ENCODE peak calls at places on chromosomes 7 and 10, in four cellular contexts. T is GM12891, J is PC-3, N is heart left ventricle. G is an unnamed sample.

GRCh38 chr10:133394801-133395221 is 854 bp downstream of the MTG1 start:
- DNase-seq in J (no peak), T (no peak), N (no peak), G (no peak)

GRCh38 chr10:72097448-72098300 is 9.3 kb upstream of the SPOCK2 start:
- DNase-seq in T (no peak), N (peak), J (peak), G (no peak)

GRCh38 chr7:122674502-122674901 is 24.4 kb downstream of the RNF133 start:
- DNase-seq in N (no peak), T (no peak), J (peak), G (no peak)

GRCh38 chr7:27435461-27435860 is 192.9 kb downstream of the EVX1 start:
- DNase-seq in T (no peak), J (peak), N (no peak), G (no peak)

GRCh38 chr10:74223755-74224530 is 72.9 kb downstream of the ADK start:
- DNase-seq in T (no peak), N (no peak), J (peak), G (no peak)

GRCh38 chr7:128108129-128108528 is 76.9 kb upstream of the LRRC4 start:
- DNase-seq in N (no peak), T (no peak), J (no peak), G (no peak)

GRCh38 chr7:112452102-112452888 is 2.0 kb downstream of the IFRD1 start:
- DNase-seq in T (no peak), N (peak), J (peak), G (peak)

GRCh38 chr10:72344932-72345331 is 9.8 kb downstream of the DNAJB12 start:
- DNase-seq in N (no peak), J (no peak), T (no peak), G (no peak)

GRCh38 chr7:95511716-95512260 is 26.0 kb downstream of the ASB4 start:
- DNase-seq in T (no peak), J (peak), N (peak), G (peak)

GRCh38 chr10:58157076-58157766 is 110.5 kb downstream of the IPMK start:
- DNase-seq in J (peak), T (no peak), N (no peak), G (no peak)

GRCh38 chr10:89158446-89158845 is 48.7 kb downstream of the CH25H start:
- DNase-seq in N (no peak), T (no peak), J (no peak), G (no peak)

GRCh38 chr10:95480102-95480900 is 80.9 kb downstream of the SORBS1 start:
- DNase-seq in J (no peak), N (peak), T (no peak), G (no peak)

GRCh38 chr7:155856656-155857055 is 44.4 kb upstream of the SHH start:
- DNase-seq in J (no peak), N (no peak), T (no peak), G (peak)

GRCh38 chr10:43906470-43906869 is 257.8 kb upstream of the ZNF32 start:
- DNase-seq in T (no peak), J (no peak), N (peak), G (no peak)

GRCh38 chr7:111561909-111562732 is at the start of gene IMMP2L:
- DNase-seq in T (peak), N (peak), J (peak), G (peak)

GRCh38 chr7:41696323-41696916 is 6.5 kb downstream of the INHBA start:
- DNase-seq in N (peak), T (peak), J (peak), G (peak)

GRCh38 chr10:113539789-113540188 is 13.1 kb upstream of the HABP2 start:
- DNase-seq in T (no peak), J (peak), N (no peak), G (no peak)

GRCh38 chr7:143205560-143206293 is 16.1 kb upstream of the TAS2R40 start:
- DNase-seq in J (no peak), T (peak), N (peak), G (no peak)

GRCh38 chr7:17986826-17987225 is 40.8 kb downstream of the PRPS1L1 start:
- DNase-seq in J (peak), T (no peak), N (no peak), G (no peak)

GRCh38 chr7:137135654-137136350 is 207.7 kb downstream of the PTN start:
- DNase-seq in N (no peak), T (no peak), J (no peak), G (no peak)

GRCh38 chr7:85688712-85689111 is 501.9 kb upstream of the SEMA3D start:
- DNase-seq in J (no peak), T (no peak), N (no peak), G (no peak)

GRCh38 chr10:75033399-75034130 is 77.9 kb upstream of the SAMD8 start:
- DNase-seq in J (no peak), T (no peak), N (peak), G (no peak)

GRCh38 chr7:5528071-5528814 is 104.6 kb upstream of the TNRC18 start:
- DNase-seq in N (peak), J (no peak), T (no peak), G (no peak)

GRCh38 chr10:3091921-3092320 is 24.6 kb downstream of the PFKP start:
- DNase-seq in N (no peak), T (no peak), J (no peak), G (no peak)

GRCh38 chr7:44536090-44536489 is 5.0 kb downstream of the NPC1L1 start:
- DNase-seq in T (no peak), J (no peak), N (no peak), G (peak)

GRCh38 chr10:21084700-21085099 is 187.6 kb upstream of the NEBL start:
- DNase-seq in N (no peak), T (no peak), J (no peak), G (no peak)

GRCh38 chr10:78211476-78212110 is 177.9 kb downstream of the RPS24 start:
- DNase-seq in N (no peak), J (peak), T (no peak), G (peak)

GRCh38 chr7:67447297-67447696 is 450.7 kb downstream of the TYW1 start:
- DNase-seq in T (no peak), N (no peak), J (no peak), G (no peak)

GRCh38 chr7:23863209-23863798 is 153.3 kb downstream of the STK31 start:
- DNase-seq in T (no peak), N (no peak), J (peak), G (no peak)

G was measured in ecto neural progenitor cell.